ENCODE peak calls at places on chromosomes 3 and 15, in nine cellular contexts. E is RKO; X is activated CD8-positive, alpha-beta memory T cell treated with anti-CD3 and anti-CD28 coated beads, Interleukin-2, amount 50 U/mL, for 48 hours; U is neural crest cell; J is neuronal stem cell; Q is AG08396; V is GM10248; T is astrocyte of the spinal cord; F is sigmoid colon. P is an unnamed sample.

GRCh38 chr3:9787714-9788113 is 4.6 kb downstream of the TADA3 start:
- DNase-seq in E (no peak), X (no peak), U (no peak), J (no peak), Q (no peak), V (no peak), T (no peak), F (no peak), P (no peak)

GRCh38 chr3:184766555-184767261 is 45.3 kb upstream of the VPS8 start:
- DNase-seq in E (no peak), X (no peak), U (no peak), J (no peak), Q (no peak), V (no peak), T (no peak), F (no peak), P (no peak)

GRCh38 chr15:70199601-70200000 is 101.9 kb upstream of the TLE3 start:
- DNase-seq in E (no peak), X (no peak), U (no peak), J (no peak), Q (no peak), V (no peak), T (no peak), F (no peak), P (no peak)

GRCh38 chr15:68228143-68228970 is 1.2 kb downstream of the CLN6 start:
- DNase-seq in E (peak; percentile 68), X (no peak), U (no peak), J (no peak), Q (peak; percentile 35), V (no peak), T (peak; percentile 14), F (no peak), P (no peak)

GRCh38 chr15:27665002-27665401 is 434.1 kb downstream of the OCA2 start:
- DNase-seq in E (no peak), X (no peak), U (no peak), J (no peak), Q (no peak), V (no peak), T (no peak), F (no peak), P (no peak)

GRCh38 chr15:84594617-84595290 is 6.1 kb upstream of the ZSCAN2 start:
- DNase-seq in E (no peak), X (no peak), U (no peak), J (no peak), Q (no peak), V (no peak), T (no peak), F (no peak), P (no peak)

GRCh38 chr3:58333206-58334012 is 717 bp downstream of the PXK start:
- DNase-seq in E (peak; percentile 52), X (peak; percentile 65), U (peak; percentile 12), J (peak; percentile 17), Q (peak; percentile 22), V (peak; percentile 68), T (peak; percentile 36), F (peak; percentile 72), P (no peak)

GRCh38 chr15:81293728-81294500 is 30.0 kb downstream of the STARD5 start:
- DNase-seq in E (no peak), X (peak; percentile 81), U (no peak), J (no peak), Q (no peak), V (peak; percentile 75), T (no peak), F (no peak), P (no peak)